ENCODE peak calls at places on chromosome 3, in ten cellular contexts. One of them, this sample, is unnamed.

GRCh38 chr3:110711851-110712396 is 359.7 kb upstream of the NECTIN3 start:
- DNase-seq in kidney epithelial cell: peak
- DNase-seq in B cell: no peak
- DNase-seq in endothelial cell: no peak
- DNase-seq in prostate gland: no peak
- DNase-seq in AG09309: no peak
- DNase-seq in cardiac fibroblast: no peak
- DNase-seq in NB4: no peak
- DNase-seq in CD4-positive, alpha-beta T cell: no peak
- DNase-seq in mammary epithelial cell: no peak
- DNase-seq in this sample: no peak

GRCh38 chr3:10187295-10187876 is 22.7 kb downstream of the IRAK2 start:
- DNase-seq in cardiac fibroblast: no peak
- DNase-seq in NB4: no peak
- DNase-seq in B cell: no peak
- DNase-seq in AG09309: no peak
- DNase-seq in prostate gland: no peak
- DNase-seq in mammary epithelial cell: peak
- DNase-seq in endothelial cell: no peak
- DNase-seq in kidney epithelial cell: no peak
- DNase-seq in CD4-positive, alpha-beta T cell: no peak
- DNase-seq in this sample: no peak

GRCh38 chr3:78258798-78259197 is 1218.9 kb downstream of the ROBO2 start:
- DNase-seq in AG09309: peak
- DNase-seq in CD4-positive, alpha-beta T cell: no peak
- DNase-seq in mammary epithelial cell: no peak
- DNase-seq in NB4: no peak
- DNase-seq in endothelial cell: no peak
- DNase-seq in B cell: no peak
- DNase-seq in prostate gland: no peak
- DNase-seq in cardiac fibroblast: peak
- DNase-seq in kidney epithelial cell: no peak
- DNase-seq in this sample: no peak

GRCh38 chr3:13348671-13349396 is 71.3 kb downstream of the NUP210 start:
- DNase-seq in endothelial cell: peak
- DNase-seq in AG09309: no peak
- DNase-seq in prostate gland: no peak
- DNase-seq in CD4-positive, alpha-beta T cell: peak
- DNase-seq in NB4: peak
- DNase-seq in mammary epithelial cell: no peak
- DNase-seq in cardiac fibroblast: no peak
- DNase-seq in B cell: no peak
- DNase-seq in kidney epithelial cell: no peak
- DNase-seq in this sample: no peak

GRCh38 chr3:16186565-16186964 is 12.1 kb downstream of the GALNT15 start:
- DNase-seq in prostate gland: no peak
- DNase-seq in NB4: no peak
- DNase-seq in kidney epithelial cell: no peak
- DNase-seq in endothelial cell: no peak
- DNase-seq in cardiac fibroblast: no peak
- DNase-seq in CD4-positive, alpha-beta T cell: no peak
- DNase-seq in AG09309: no peak
- DNase-seq in mammary epithelial cell: no peak
- DNase-seq in B cell: no peak
- DNase-seq in this sample: no peak

GRCh38 chr3:2516762-2517441 is 418.2 kb downstream of the CNTN4 start:
- DNase-seq in mammary epithelial cell: no peak
- DNase-seq in CD4-positive, alpha-beta T cell: no peak
- DNase-seq in kidney epithelial cell: no peak
- DNase-seq in NB4: no peak
- DNase-seq in cardiac fibroblast: no peak
- DNase-seq in B cell: no peak
- DNase-seq in endothelial cell: no peak
- DNase-seq in prostate gland: no peak
- DNase-seq in AG09309: no peak
- DNase-seq in this sample: no peak

GRCh38 chr3:170513674-170514073 is 72.2 kb downstream of the SLC7A14 start:
- DNase-seq in endothelial cell: no peak
- DNase-seq in NB4: no peak
- DNase-seq in kidney epithelial cell: no peak
- DNase-seq in B cell: no peak
- DNase-seq in cardiac fibroblast: no peak
- DNase-seq in prostate gland: no peak
- DNase-seq in CD4-positive, alpha-beta T cell: no peak
- DNase-seq in mammary epithelial cell: no peak
- DNase-seq in AG09309: no peak
- DNase-seq in this sample: no peak

GRCh38 chr3:77795013-77795412 is 755.1 kb downstream of the ROBO2 start:
- DNase-seq in cardiac fibroblast: no peak
- DNase-seq in CD4-positive, alpha-beta T cell: no peak
- DNase-seq in mammary epithelial cell: no peak
- DNase-seq in B cell: no peak
- DNase-seq in NB4: no peak
- DNase-seq in AG09309: no peak
- DNase-seq in endothelial cell: no peak
- DNase-seq in kidney epithelial cell: no peak
- DNase-seq in prostate gland: no peak
- DNase-seq in this sample: no peak

GRCh38 chr3:87126321-87126720 is 100.8 kb upstream of the CHMP2B start:
- DNase-seq in NB4: no peak
- DNase-seq in AG09309: no peak
- DNase-seq in mammary epithelial cell: no peak
- DNase-seq in CD4-positive, alpha-beta T cell: no peak
- DNase-seq in kidney epithelial cell: no peak
- DNase-seq in B cell: no peak
- DNase-seq in prostate gland: no peak
- DNase-seq in cardiac fibroblast: no peak
- DNase-seq in endothelial cell: no peak
- DNase-seq in this sample: no peak

GRCh38 chr3:76134166-76134565 is 348.8 kb upstream of the ZNF717 start:
- DNase-seq in mammary epithelial cell: peak
- DNase-seq in NB4: no peak
- DNase-seq in cardiac fibroblast: no peak
- DNase-seq in endothelial cell: no peak
- DNase-seq in CD4-positive, alpha-beta T cell: no peak
- DNase-seq in AG09309: no peak
- DNase-seq in B cell: no peak
- DNase-seq in kidney epithelial cell: no peak
- DNase-seq in prostate gland: no peak
- DNase-seq in this sample: no peak

GRCh38 chr3:30349507-30349906 is 256.9 kb upstream of the TGFBR2 start:
- DNase-seq in cardiac fibroblast: no peak
- DNase-seq in endothelial cell: peak
- DNase-seq in B cell: no peak
- DNase-seq in mammary epithelial cell: no peak
- DNase-seq in CD4-positive, alpha-beta T cell: no peak
- DNase-seq in prostate gland: no peak
- DNase-seq in AG09309: no peak
- DNase-seq in kidney epithelial cell: no peak
- DNase-seq in NB4: no peak
- DNase-seq in this sample: no peak

GRCh38 chr3:136135039-136135802 is 60.9 kb downstream of the MSL2 start:
- DNase-seq in cardiac fibroblast: peak
- DNase-seq in mammary epithelial cell: no peak
- DNase-seq in AG09309: no peak
- DNase-seq in prostate gland: no peak
- DNase-seq in NB4: peak
- DNase-seq in B cell: no peak
- DNase-seq in CD4-positive, alpha-beta T cell: no peak
- DNase-seq in kidney epithelial cell: no peak
- DNase-seq in endothelial cell: peak
- DNase-seq in this sample: no peak

GRCh38 chr3:27939510-27939909 is 217.4 kb upstream of the EOMES start:
- DNase-seq in prostate gland: no peak
- DNase-seq in mammary epithelial cell: peak
- DNase-seq in CD4-positive, alpha-beta T cell: no peak
- DNase-seq in cardiac fibroblast: no peak
- DNase-seq in endothelial cell: no peak
- DNase-seq in NB4: no peak
- DNase-seq in kidney epithelial cell: no peak
- DNase-seq in AG09309: no peak
- DNase-seq in B cell: no peak
- DNase-seq in this sample: no peak

GRCh38 chr3:27939940-27940339 is 217.8 kb upstream of the EOMES start:
- DNase-seq in endothelial cell: no peak
- DNase-seq in kidney epithelial cell: peak
- DNase-seq in B cell: no peak
- DNase-seq in CD4-positive, alpha-beta T cell: no peak
- DNase-seq in cardiac fibroblast: peak
- DNase-seq in NB4: no peak
- DNase-seq in mammary epithelial cell: peak
- DNase-seq in AG09309: no peak
- DNase-seq in prostate gland: no peak
- DNase-seq in this sample: no peak

GRCh38 chr3:27945229-27945628 is 223.1 kb upstream of the EOMES start:
- DNase-seq in kidney epithelial cell: no peak
- DNase-seq in endothelial cell: no peak
- DNase-seq in cardiac fibroblast: no peak
- DNase-seq in NB4: no peak
- DNase-seq in CD4-positive, alpha-beta T cell: no peak
- DNase-seq in mammary epithelial cell: no peak
- DNase-seq in prostate gland: no peak
- DNase-seq in B cell: no peak
- DNase-seq in AG09309: no peak
- DNase-seq in this sample: no peak

GRCh38 chr3:27943106-27943505 is 221.0 kb upstream of the EOMES start:
- DNase-seq in CD4-positive, alpha-beta T cell: no peak
- DNase-seq in NB4: peak
- DNase-seq in endothelial cell: peak
- DNase-seq in prostate gland: no peak
- DNase-seq in mammary epithelial cell: peak
- DNase-seq in B cell: no peak
- DNase-seq in cardiac fibroblast: peak
- DNase-seq in kidney epithelial cell: no peak
- DNase-seq in AG09309: no peak
- DNase-seq in this sample: no peak
- TF ChIP-seq CTCF in CD4-positive, alpha-beta T cell: peak
- TF ChIP-seq CTCF in NB4: peak
- TF ChIP-seq CTCF in endothelial cell: peak
- TF ChIP-seq CTCF in prostate gland: no peak
- TF ChIP-seq CTCF in mammary epithelial cell: peak
- TF ChIP-seq CTCF in B cell: no peak
- TF ChIP-seq CTCF in cardiac fibroblast: peak
- TF ChIP-seq CTCF in kidney epithelial cell: peak
- TF ChIP-seq CTCF in AG09309: peak
- TF ChIP-seq CTCF in this sample: peak

GRCh38 chr3:123781138-123781537 is 103.0 kb downstream of the MYLK start:
- DNase-seq in CD4-positive, alpha-beta T cell: no peak
- DNase-seq in mammary epithelial cell: no peak
- DNase-seq in endothelial cell: no peak
- DNase-seq in NB4: no peak
- DNase-seq in kidney epithelial cell: no peak
- DNase-seq in B cell: no peak
- DNase-seq in prostate gland: no peak
- DNase-seq in AG09309: no peak
- DNase-seq in cardiac fibroblast: no peak
- DNase-seq in this sample: no peak
- TF ChIP-seq CTCF in CD4-positive, alpha-beta T cell: no peak
- TF ChIP-seq CTCF in mammary epithelial cell: peak
- TF ChIP-seq CTCF in endothelial cell: no peak
- TF ChIP-seq CTCF in NB4: no peak
- TF ChIP-seq CTCF in kidney epithelial cell: peak
- TF ChIP-seq CTCF in B cell: no peak
- TF ChIP-seq CTCF in prostate gland: no peak
- TF ChIP-seq CTCF in AG09309: no peak
- TF ChIP-seq CTCF in cardiac fibroblast: no peak
- TF ChIP-seq CTCF in this sample: no peak

GRCh38 chr3:52281980-52282801 is 3.7 kb upstream of the WDR82 start:
- DNase-seq in NB4: no peak
- DNase-seq in CD4-positive, alpha-beta T cell: peak
- DNase-seq in kidney epithelial cell: no peak
- DNase-seq in B cell: no peak
- DNase-seq in endothelial cell: no peak
- DNase-seq in AG09309: no peak
- DNase-seq in prostate gland: no peak
- DNase-seq in mammary epithelial cell: no peak
- DNase-seq in cardiac fibroblast: no peak
- DNase-seq in this sample: no peak

GRCh38 chr3:52278510-52279069 is at the start of gene WDR82:
- DNase-seq in kidney epithelial cell: no peak
- DNase-seq in CD4-positive, alpha-beta T cell: peak
- DNase-seq in prostate gland: peak
- DNase-seq in mammary epithelial cell: peak
- DNase-seq in NB4: peak
- DNase-seq in endothelial cell: peak
- DNase-seq in AG09309: peak
- DNase-seq in cardiac fibroblast: peak
- DNase-seq in B cell: peak
- DNase-seq in this sample: peak

GRCh38 chr3:52280046-52280445 is 1.6 kb upstream of the WDR82 start:
- DNase-seq in prostate gland: no peak
- DNase-seq in kidney epithelial cell: no peak
- DNase-seq in mammary epithelial cell: peak
- DNase-seq in NB4: no peak
- DNase-seq in AG09309: no peak
- DNase-seq in cardiac fibroblast: peak
- DNase-seq in endothelial cell: no peak
- DNase-seq in B cell: no peak
- DNase-seq in CD4-positive, alpha-beta T cell: no peak
- DNase-seq in this sample: no peak

GRCh38 chr3:52277071-52277964 is 1.1 kb downstream of the WDR82 start:
- DNase-seq in NB4: peak
- DNase-seq in endothelial cell: peak
- DNase-seq in kidney epithelial cell: no peak
- DNase-seq in cardiac fibroblast: peak
- DNase-seq in CD4-positive, alpha-beta T cell: peak
- DNase-seq in B cell: peak
- DNase-seq in AG09309: no peak
- DNase-seq in prostate gland: peak
- DNase-seq in mammary epithelial cell: peak
- DNase-seq in this sample: peak

GRCh38 chr3:52277972-52278509 is 408 bp downstream of the WDR82 start:
- DNase-seq in prostate gland: peak
- DNase-seq in kidney epithelial cell: no peak
- DNase-seq in B cell: peak
- DNase-seq in NB4: peak
- DNase-seq in cardiac fibroblast: peak
- DNase-seq in CD4-positive, alpha-beta T cell: peak
- DNase-seq in AG09309: no peak
- DNase-seq in endothelial cell: peak
- DNase-seq in mammary epithelial cell: no peak
- DNase-seq in this sample: peak
- TF ChIP-seq CTCF in prostate gland: no peak
- TF ChIP-seq CTCF in kidney epithelial cell: peak
- TF ChIP-seq CTCF in B cell: peak
- TF ChIP-seq CTCF in NB4: no peak
- TF ChIP-seq CTCF in cardiac fibroblast: peak
- TF ChIP-seq CTCF in CD4-positive, alpha-beta T cell: peak
- TF ChIP-seq CTCF in AG09309: peak
- TF ChIP-seq CTCF in endothelial cell: no peak
- TF ChIP-seq CTCF in mammary epithelial cell: peak
- TF ChIP-seq CTCF in this sample: peak

DNA sequence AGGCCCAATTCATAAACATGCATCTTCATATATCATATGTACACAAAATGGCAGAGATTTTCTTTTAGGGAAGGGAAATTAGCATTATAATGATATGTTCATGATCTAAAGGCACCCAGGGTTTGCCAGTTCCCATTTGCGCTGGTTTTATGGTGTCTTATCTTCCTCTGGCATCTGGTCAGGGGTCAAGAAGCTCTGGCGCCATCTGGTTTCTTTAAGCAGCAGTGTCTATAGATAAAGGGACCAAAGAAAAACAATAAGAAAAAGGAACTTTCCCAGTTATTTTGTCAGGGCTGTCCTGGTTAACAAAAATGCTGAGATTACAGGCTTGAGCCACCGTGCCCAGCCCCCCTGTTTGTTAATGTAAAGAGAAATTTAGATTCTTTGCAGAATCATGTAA is 3.3 kb upstream of the DCP1A start:
- DNase-seq in prostate gland: no peak
- DNase-seq in cardiac fibroblast: peak
- DNase-seq in CD4-positive, alpha-beta T cell: no peak
- DNase-seq in mammary epithelial cell: no peak
- DNase-seq in kidney epithelial cell: no peak
- DNase-seq in B cell: no peak
- DNase-seq in AG09309: no peak
- DNase-seq in NB4: peak
- DNase-seq in endothelial cell: peak
- DNase-seq in this sample: no peak
- TF ChIP-seq CTCF in prostate gland: no peak
- TF ChIP-seq CTCF in cardiac fibroblast: no peak
- TF ChIP-seq CTCF in CD4-positive, alpha-beta T cell: no peak
- TF ChIP-seq CTCF in mammary epithelial cell: peak
- TF ChIP-seq CTCF in kidney epithelial cell: peak
- TF ChIP-seq CTCF in B cell: no peak
- TF ChIP-seq CTCF in AG09309: no peak
- TF ChIP-seq CTCF in NB4: peak
- TF ChIP-seq CTCF in endothelial cell: no peak
- TF ChIP-seq CTCF in this sample: peak